ENCODE peak calls at places on chromosomes 12 and 14, in six cellular contexts. Q is activated CD4-positive, alpha-beta T cell treated with anti-CD3 and anti-CD28 coated beads for 36 hours; L is GM12865; N is NCI-H1092; B is GM20000; W is fibroblast of pulmonary artery. J is an unnamed sample.

GRCh38 chr12:51819851-51820720 is 28.4 kb downstream of the FIGNL2 start:
- DNase-seq in Q (no peak), L (peak), B (no peak), N (peak), W (no peak), J (peak)

GRCh38 chr12:56836317-56836716 is 73.2 kb downstream of the HSD17B6 start:
- DNase-seq in N (no peak), Q (no peak), B (no peak), L (no peak), W (peak), J (peak)

GRCh38 chr14:106821119-106821518 is 1294.7 kb downstream of the TMEM121 start:
- DNase-seq in Q (no peak), B (no peak), L (peak), N (no peak), W (no peak), J (no peak)

GRCh38 chr12:96157427-96157826 is 36.7 kb upstream of the ELK3 start:
- DNase-seq in B (no peak), L (no peak), N (no peak), W (no peak), Q (no peak), J (no peak)

GRCh38 chr12:113365639-113366395 is 7.4 kb downstream of the PLBD2 start:
- DNase-seq in L (no peak), B (no peak), W (no peak), N (no peak), Q (no peak), J (no peak)

GRCh38 chr12:48640428-48640827 is 41.6 kb downstream of the KANSL2 start:
- DNase-seq in B (no peak), W (no peak), L (no peak), N (no peak), Q (no peak), J (no peak)

GRCh38 chr12:101653503-101653902 is 43.9 kb upstream of the CHPT1 start:
- DNase-seq in L (no peak), W (no peak), B (no peak), Q (no peak), N (no peak), J (no peak)

GRCh38 chr12:43278268-43278832 is 273.7 kb downstream of the ADAMTS20 start:
- DNase-seq in N (no peak), W (no peak), B (peak), L (peak), Q (no peak), J (no peak)

GRCh38 chr14:36069535-36069900 is 107.0 kb downstream of the PTCSC3 start:
- DNase-seq in B (peak), N (peak), W (peak), L (peak), Q (peak), J (peak)

GRCh38 chr12:77830502-77830901 is at the start of gene NAV3:
- DNase-seq in N (no peak), B (no peak), Q (no peak), W (peak), L (no peak), J (peak)

GRCh38 chr14:29927596-29928341 is at the start of gene PRKD1:
- DNase-seq in L (no peak), B (peak), Q (peak), W (peak), N (peak), J (peak)

GRCh38 chr12:29008786-29009185 is 140.3 kb upstream of the FAR2 start:
- DNase-seq in N (no peak), L (no peak), W (no peak), B (no peak), Q (no peak), J (peak)

GRCh38 chr14:24095196-24096068 is 1.3 kb downstream of the PCK2 start:
- DNase-seq in B (peak), Q (peak), L (peak), N (no peak), W (peak), J (peak)

GRCh38 chr12:118494776-118495175 is 118.4 kb downstream of the SUDS3 start:
- DNase-seq in N (no peak), W (no peak), B (no peak), Q (no peak), L (no peak), J (no peak)

GRCh38 chr12:21065845-21066244 is 65.1 kb upstream of the SLCO1B1 start:
- DNase-seq in B (no peak), Q (no peak), W (peak), N (no peak), L (no peak), J (peak)

GRCh38 chr12:16606201-16606849 is 363 bp upstream of the LMO3 start:
- DNase-seq in B (peak), Q (no peak), N (peak), W (peak), L (peak), J (peak)

GRCh38 chr12:46490635-46491034 is 118.1 kb upstream of the SLC38A2 start:
- DNase-seq in N (no peak), L (no peak), Q (no peak), W (peak), B (no peak), J (peak)

GRCh38 chr12:13597166-13597565 is 384.2 kb downstream of the GRIN2B start:
- DNase-seq in B (no peak), N (no peak), L (no peak), Q (no peak), W (no peak), J (no peak)

GRCh38 chr12:5665615-5666014 is 233.7 kb downstream of the NTF3 start:
- DNase-seq in Q (no peak), W (no peak), L (no peak), N (no peak), B (no peak), J (peak)

GRCh38 chr12:105754313-105754712 is 384.4 kb downstream of the NUAK1 start:
- DNase-seq in W (no peak), Q (no peak), L (no peak), B (no peak), N (no peak), J (no peak)

GRCh38 chr12:32139064-32139421 is 32.4 kb downstream of the BICD1 start:
- DNase-seq in N (no peak), L (peak), B (peak), Q (peak), W (peak), J (peak)

GRCh38 chr14:75229576-75229922 is 49.1 kb upstream of the FOS start:
- DNase-seq in W (no peak), B (no peak), Q (no peak), N (no peak), L (no peak), J (no peak)

GRCh38 chr12:49942512-49942893 is 8.0 kb upstream of the AQP2 start:
- DNase-seq in B (no peak), N (no peak), L (no peak), Q (no peak), W (no peak), J (no peak)

GRCh38 chr12:15682826-15683225 is 106.4 kb downstream of the EPS8 start:
- DNase-seq in B (no peak), L (no peak), Q (no peak), N (no peak), W (no peak), J (no peak)

GRCh38 chr12:14065094-14065493 is 83.7 kb upstream of the GRIN2B start:
- DNase-seq in L (no peak), B (no peak), W (no peak), Q (no peak), N (no peak), J (no peak)

GRCh38 chr14:59274991-59275391 is 86.5 kb downstream of the DAAM1 start:
- DNase-seq in N (no peak), W (no peak), L (peak), Q (no peak), B (no peak), J (no peak)

GRCh38 chr14:99991306-99991705 is 73.9 kb upstream of the EVL start:
- DNase-seq in L (no peak), W (no peak), B (no peak), Q (no peak), N (no peak), J (no peak)

GRCh38 chr14:75088566-75089373 is 19.3 kb downstream of the ZC2HC1C start:
- DNase-seq in W (peak), L (peak), Q (peak), B (peak), N (peak), J (peak)

GRCh38 chr14:93897476-93897845 is 29.7 kb upstream of the FAM181A start:
- DNase-seq in W (no peak), Q (no peak), L (no peak), B (no peak), N (no peak), J (no peak)

GRCh38 chr14:60485600-60486251 is at the start of gene C14orf39:
- DNase-seq in L (no peak), N (peak), B (no peak), W (peak), Q (peak), J (peak)

GRCh38 chr14:26281280-26281998 is 316.4 kb downstream of the NOVA1 start:
- DNase-seq in N (peak), Q (no peak), L (no peak), B (no peak), W (peak), J (peak)